ENCODE peak calls at places on chromosome 15, in eight cellular contexts. M, A, L, R, S, G, D and E are unnamed samples. For H3K4me1, the result is how much of the 10 kb centered on the place peaks cover.

GRCh38 chr15:72923304-72923703 is 129.0 kb upstream of the NEO1 start:
- DNase-seq in G (no peak), D (peak), R (no peak), A (no peak), L (no peak), S (no peak), M (peak), E (no peak)

GRCh38 chr15:92714071-92714456 is 58.5 kb upstream of the FAM174B start:
- DNase-seq in A (no peak), M (no peak), G (no peak), S (peak), D (peak), L (no peak), R (peak), E (peak)

GRCh38 chr15:40815042-40815678 is 7.9 kb upstream of the DNAJC17 start:
- DNase-seq in L (peak), M (no peak), S (peak), A (no peak), R (no peak), G (no peak), D (no peak), E (peak)

GRCh38 chr15:88326924-88327323 is 70.4 kb upstream of the NTRK3 start:
- DNase-seq in M (no peak), L (no peak), R (no peak), S (no peak), D (no peak), A (no peak), G (no peak), E (no peak)

GRCh38 chr15:51969728-51970127 is 1.9 kb downstream of the LEO1 start:
- DNase-seq in G (no peak), S (peak), R (no peak), A (no peak), D (no peak), M (no peak), L (no peak), E (no peak)

GRCh38 chr15:23866832-23867231 is 179.7 kb upstream of the NDN start:
- DNase-seq in M (no peak), L (no peak), G (no peak), D (peak), A (no peak), S (no peak), R (peak), E (peak)

GRCh38 chr15:60585743-60586708 is 107.1 kb upstream of the ICE2 start:
- DNase-seq in L (peak), G (peak), A (no peak), D (peak), S (peak), M (no peak), R (peak), E (peak)

GRCh38 chr15:76336254-76337046 is at the start of gene ISL2:
- DNase-seq in L (peak), M (no peak), G (peak), S (peak), D (peak), A (peak), R (peak), E (peak)

GRCh38 chr15:25762015-25762662 is 101.0 kb downstream of the ATP10A start:
- DNase-seq in M (no peak), L (no peak), G (no peak), R (no peak), S (peak), A (no peak), D (no peak), E (no peak)

GRCh38 chr15:26873846-26874245 is 7.0 kb downstream of the GABRA5 start:
- DNase-seq in D (no peak), S (peak), L (no peak), M (no peak), R (no peak), G (no peak), A (no peak), E (no peak)

GRCh38 chr15:49223536-49224274 is 53.7 kb downstream of the GALK2 start:
- DNase-seq in R (no peak), G (no peak), M (no peak), L (no peak), A (no peak), S (peak), D (no peak), E (peak)

GRCh38 chr15:52636459-52636858 is 42.7 kb downstream of the ATOSA start:
- DNase-seq in D (no peak), L (no peak), A (no peak), M (no peak), R (no peak), S (peak), G (no peak), E (no peak)

GRCh38 chr15:60649845-60650548 is 171.1 kb upstream of the ICE2 start:
- DNase-seq in G (peak), A (no peak), S (peak), R (peak), L (no peak), M (no peak), D (no peak), E (no peak)

GRCh38 chr15:25596644-25597562 is 158.1 kb upstream of the UBE3A start:
- DNase-seq in S (no peak), R (peak), M (no peak), G (no peak), D (no peak), L (no peak), A (no peak), E (no peak)

GRCh38 chr15:28975766-28976179 is 90.0 kb downstream of the APBA2 start:
- DNase-seq in G (peak), D (peak), R (peak), S (peak), A (no peak), M (peak), L (peak), E (peak)

GRCh38 chr15:66482539-66482938 is 15.0 kb downstream of the SNAPC5 start:
- DNase-seq in G (no peak), R (no peak), D (no peak), S (no peak), M (no peak), A (peak), L (no peak), E (no peak)

GRCh38 chr15:32849769-32850668 is 132.2 kb downstream of the GREM1 start:
- DNase-seq in A (no peak), R (no peak), G (no peak), M (no peak), S (peak), L (no peak), D (no peak), E (peak)

GRCh38 chr15:57500979-57501576 is 90.6 kb upstream of the MYZAP start:
- DNase-seq in S (peak), G (no peak), A (no peak), D (no peak), M (no peak), R (no peak), L (no peak), E (peak)

GRCh38 chr15:76973362-76973743 is 21.6 kb upstream of the PSTPIP1 start:
- DNase-seq in M (peak), L (no peak), S (peak), A (peak), R (no peak), G (no peak), D (peak), E (peak)

GRCh38 chr15:75551076-75551475 is 28.0 kb downstream of the PTPN9 start:
- DNase-seq in S (no peak), R (no peak), A (no peak), L (no peak), M (no peak), G (no peak), D (no peak), E (no peak)

GRCh38 chr15:94965593-94965992 is 734.2 kb downstream of the MCTP2 start:
- DNase-seq in R (no peak), S (no peak), G (no peak), D (no peak), L (no peak), M (no peak), A (no peak), E (no peak)

GRCh38 chr15:41899854-41900442 is 6.1 kb upstream of the SPTBN5 start:
- DNase-seq in G (no peak), S (no peak), L (no peak), D (no peak), R (no peak), A (no peak), M (no peak), E (no peak)

GRCh38 chr15:83926116-83926515 is 272.2 kb downstream of the ADAMTSL3 start:
- DNase-seq in S (no peak), G (no peak), M (no peak), L (no peak), D (no peak), A (no peak), R (no peak), E (peak)

GRCh38 chr15:85116925-85117646 is 135.4 kb downstream of the PDE8A start:
- DNase-seq in M (no peak), G (no peak), S (peak), D (no peak), L (no peak), R (no peak), A (no peak), E (no peak)

DNA sequence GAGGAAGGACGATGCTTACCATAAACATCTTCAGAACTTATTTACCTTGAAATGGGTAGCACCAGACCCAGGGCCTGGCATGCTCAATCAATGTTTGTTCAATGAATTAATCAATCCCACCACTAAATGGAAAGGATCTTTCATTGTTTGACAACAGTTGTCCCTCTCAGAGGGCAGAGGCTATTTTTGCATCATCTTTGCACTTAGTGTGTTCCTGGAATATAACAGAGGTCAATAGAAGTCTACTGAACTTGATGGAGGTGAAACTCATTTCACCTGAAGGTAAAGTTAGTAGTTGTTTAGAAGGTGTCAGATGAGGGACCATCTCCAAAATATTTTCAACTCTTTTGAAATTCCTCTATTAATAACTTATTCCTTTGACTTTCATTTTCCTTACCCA is 36.9 kb upstream of the LACTB start:
- DNase-seq in A (no peak), G (no peak), R (no peak), L (no peak), M (no peak), D (no peak), S (no peak), E (no peak)
- H3K4me1 ChIP-seq in A (under half), G (under half), R (under half), L (under half), M (under half), D (under half), S (under half), E (under half)

DNA sequence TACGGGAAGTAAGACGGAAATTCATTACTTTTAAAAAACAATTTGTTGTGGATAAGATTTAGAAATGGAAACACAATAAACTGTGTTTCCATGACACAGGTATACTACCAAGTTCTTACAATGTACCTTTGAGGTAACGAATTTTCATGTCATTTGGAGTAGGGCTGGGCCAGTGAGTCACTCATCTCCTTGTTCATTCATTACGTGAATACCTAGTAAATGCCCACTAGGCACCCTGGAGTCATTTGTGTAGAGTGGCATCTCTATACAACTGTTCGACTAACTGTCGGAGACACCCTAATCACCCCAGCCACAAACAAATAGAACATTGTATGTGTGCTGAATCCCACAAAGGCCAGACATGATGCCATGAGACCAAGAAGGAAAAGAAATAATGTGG is 94.8 kb downstream of the IGF1R start:
- DNase-seq in G (no peak), M (no peak), S (no peak), D (no peak), L (no peak), R (no peak), A (no peak), E (no peak)
- H3K4me1 ChIP-seq in G (under half), M (under half), S (under half), D (under half), L (under half), R (half or more), A (under half), E (under half)

GRCh38 chr15:90401499-90401898 is 13.5 kb downstream of the IQGAP1 start:
- DNase-seq in L (no peak), R (no peak), D (no peak), S (no peak), M (no peak), A (no peak), G (no peak), E (no peak)

GRCh38 chr15:90402806-90403205 is 14.8 kb downstream of the IQGAP1 start:
- DNase-seq in D (no peak), R (no peak), M (no peak), S (peak), A (no peak), G (no peak), L (no peak), E (no peak)

GRCh38 chr15:90400759-90401314 is 12.8 kb downstream of the IQGAP1 start:
- DNase-seq in S (peak), L (peak), A (peak), D (peak), R (peak), M (no peak), G (peak), E (peak)

GRCh38 chr15:90400005-90400758 is 12.1 kb downstream of the IQGAP1 start:
- DNase-seq in M (no peak), S (peak), L (no peak), D (no peak), A (no peak), G (no peak), R (no peak), E (no peak)

GRCh38 chr15:90402230-90402629 is 14.2 kb downstream of the IQGAP1 start:
- DNase-seq in G (no peak), D (no peak), M (no peak), S (peak), A (no peak), R (peak), L (peak), E (peak)
- H3K4me1 ChIP-seq in G (under half), D (under half), M (under half), S (under half), A (half or more), R (under half), L (under half), E (half or more)

GRCh38 chr15:39582977-39583585 is 2.2 kb downstream of the THBS1 start:
- DNase-seq in S (peak), M (no peak), G (no peak), A (no peak), L (no peak), R (no peak), D (no peak), E (no peak)

GRCh38 chr15:39584662-39585393 is 3.9 kb downstream of the THBS1 start:
- DNase-seq in R (no peak), L (no peak), D (no peak), A (no peak), S (peak), G (no peak), M (no peak), E (no peak)

GRCh38 chr15:39582286-39582976 is 1.6 kb downstream of the THBS1 start:
- DNase-seq in L (peak), S (peak), M (no peak), D (no peak), G (peak), R (no peak), A (no peak), E (no peak)

GRCh38 chr15:39584266-39584659 is 3.4 kb downstream of the THBS1 start:
- DNase-seq in D (no peak), M (no peak), S (no peak), L (no peak), G (no peak), R (no peak), A (no peak), E (no peak)

GRCh38 chr15:39583586-39584265 is 2.8 kb downstream of the THBS1 start:
- DNase-seq in D (peak), M (no peak), A (no peak), R (peak), G (peak), S (peak), L (no peak), E (peak)
- H3K4me1 ChIP-seq in D (under half), M (under half), A (half or more), R (under half), G (under half), S (under half), L (under half), E (under half)